ENCODE peak calls at places on chromosomes 12 and 14, in six cellular contexts. T is fibroblast of the conjunctiva, G is neural crest cell, E is HCT116, V is RWPE1, N is GF-D8. O is an unnamed sample.

GRCh38 chr14:78836777-78837176 is 666.6 kb downstream of the NRXN3 start:
- DNase-seq in G (peak), E (peak), N (no peak), V (peak), T (peak), O (no peak)

GRCh38 chr12:62248873-62249272 is 11.3 kb upstream of the USP15 start:
- DNase-seq in N (peak), G (no peak), T (no peak), E (no peak), V (no peak), O (no peak)

GRCh38 chr12:56591961-56592360 is 38.2 kb downstream of the BAZ2A start:
- DNase-seq in V (no peak), N (no peak), E (no peak), G (no peak), T (no peak), O (no peak)

GRCh38 chr12:106227641-106228319 is 20.0 kb downstream of the CKAP4 start:
- DNase-seq in N (peak), T (no peak), V (peak), E (no peak), G (no peak), O (no peak)

GRCh38 chr14:91267965-91268437 is 23.5 kb upstream of the GPR68 start:
- DNase-seq in T (no peak), G (no peak), E (no peak), N (no peak), V (no peak), O (no peak)

GRCh38 chr14:73613046-73613383 is 698 bp downstream of the ACOT6 start:
- DNase-seq in G (no peak), V (no peak), T (no peak), E (no peak), N (no peak), O (no peak)

GRCh38 chr12:93679308-93679933 is 2.2 kb downstream of the CRADD start:
- DNase-seq in N (no peak), T (no peak), V (no peak), E (no peak), G (no peak), O (no peak)

GRCh38 chr14:22657861-22658260 is 13.7 kb upstream of the OR6J1 start:
- DNase-seq in T (no peak), E (no peak), N (peak), G (no peak), V (peak), O (no peak)

GRCh38 chr12:27531916-27532315 is 7.9 kb downstream of the PPFIBP1 start:
- DNase-seq in E (no peak), G (no peak), T (no peak), V (no peak), N (no peak), O (no peak)

GRCh38 chr14:70514168-70515069 is 20.4 kb downstream of the ADAM20 start:
- DNase-seq in G (no peak), E (no peak), V (no peak), T (no peak), N (no peak), O (no peak)

GRCh38 chr14:21352587-21352986 is 31.2 kb downstream of the SUPT16H start:
- DNase-seq in N (peak), G (no peak), V (no peak), T (no peak), E (no peak), O (no peak)

GRCh38 chr12:101962486-101962885 is 85.1 kb downstream of the DRAM1 start:
- DNase-seq in E (no peak), N (no peak), V (no peak), T (no peak), G (no peak), O (peak)

GRCh38 chr14:101639257-101639833 is 78.0 kb downstream of the DIO3 start:
- DNase-seq in G (no peak), E (no peak), T (no peak), N (no peak), V (no peak), O (no peak)

GRCh38 chr12:4274396-4274959 is 916 bp downstream of the CCND2 start:
- DNase-seq in G (no peak), E (no peak), T (no peak), N (no peak), V (peak), O (no peak)

GRCh38 chr12:11059041-11059440 is 3.1 kb downstream of the TAS2R46 start:
- DNase-seq in E (no peak), G (no peak), V (no peak), T (no peak), N (no peak), O (no peak)

GRCh38 chr12:29796823-29797263 is 13.1 kb upstream of the TMTC1 start:
- DNase-seq in V (peak), T (peak), E (peak), G (no peak), N (no peak), O (peak)

GRCh38 chr12:10717410-10717809 is 5.7 kb downstream of the YBX3 start:
- DNase-seq in V (peak), N (no peak), T (no peak), E (no peak), G (no peak), O (no peak)

GRCh38 chr14:35332517-35333346 is 40.5 kb downstream of the PSMA6 start:
- DNase-seq in T (peak), G (no peak), V (no peak), N (peak), E (no peak), O (no peak)

GRCh38 chr14:104333903-104334811 is 195.8 kb downstream of the KIF26A start:
- DNase-seq in E (no peak), N (no peak), G (no peak), T (no peak), V (no peak), O (no peak)

GRCh38 chr14:36588788-36589187 is 6.4 kb upstream of the NKX2-8 start:
- DNase-seq in T (no peak), V (no peak), E (no peak), N (no peak), G (no peak), O (no peak)

GRCh38 chr14:103313704-103314103 is 20.3 kb upstream of the EIF5 start:
- DNase-seq in N (no peak), G (no peak), E (no peak), V (no peak), T (no peak), O (no peak)

GRCh38 chr12:76024942-76025600 is 6.5 kb downstream of the PHLDA1 start:
- DNase-seq in E (no peak), G (no peak), T (peak), V (peak), N (no peak), O (peak)

GRCh38 chr12:83664650-83665049 is 977.9 kb downstream of the TMTC2 start:
- DNase-seq in T (no peak), N (no peak), E (no peak), V (no peak), G (no peak), O (no peak)

GRCh38 chr12:90999946-91000345 is 4.8 kb downstream of the EPYC start:
- DNase-seq in G (no peak), T (no peak), N (no peak), V (no peak), E (no peak), O (no peak)

GRCh38 chr14:38605193-38606114 is 349.6 kb upstream of the CLEC14A start:
- DNase-seq in E (no peak), N (no peak), V (no peak), T (no peak), G (no peak), O (no peak)

GRCh38 chr14:77201696-77202095 is 20.1 kb downstream of the TMEM63C start:
- DNase-seq in N (no peak), T (no peak), E (no peak), G (no peak), V (no peak), O (no peak)

GRCh38 chr12:105983622-105984325 is 155.0 kb downstream of the NUAK1 start:
- DNase-seq in G (no peak), V (no peak), N (no peak), E (no peak), T (no peak), O (peak)

GRCh38 chr14:56760164-56760914 is 49.9 kb downstream of the OTX2 start:
- DNase-seq in E (no peak), G (no peak), N (no peak), T (no peak), V (no peak), O (no peak)

GRCh38 chr12:49511410-49511809 is 27.4 kb upstream of the KCNH3 start:
- DNase-seq in G (no peak), N (no peak), E (no peak), V (no peak), T (no peak), O (no peak)

GRCh38 chr12:67477682-67478265 is 170.8 kb upstream of the DYRK2 start:
- DNase-seq in G (no peak), T (no peak), V (no peak), N (no peak), E (no peak), O (no peak)

O was measured in AG04450.